ENCODE peak calls at places on chromosomes 16 and 17, in ten cellular contexts. One of them, this sample, is unnamed.

GRCh38 chr17:67160791-67161190 is 84.2 kb downstream of the HELZ start:
- DNase-seq in SHP77: no peak
- DNase-seq in midbrain: no peak
- DNase-seq in T-helper 2 cell: no peak
- DNase-seq in lower leg skin: no peak
- DNase-seq in HT1080: no peak
- DNase-seq in central memory CD4-positive, alpha-beta T cell: no peak
- DNase-seq in neural crest cell: no peak
- DNase-seq in ACHN: no peak
- DNase-seq in HTR-8/SVneo: no peak
- DNase-seq in this sample: no peak

GRCh38 chr16:85473909-85474640 is 139.0 kb upstream of the GSE1 start:
- DNase-seq in HT1080: no peak
- DNase-seq in central memory CD4-positive, alpha-beta T cell: no peak
- DNase-seq in ACHN: no peak
- DNase-seq in lower leg skin: no peak
- DNase-seq in midbrain: no peak
- DNase-seq in T-helper 2 cell: no peak
- DNase-seq in neural crest cell: no peak
- DNase-seq in SHP77: peak; percentile 23
- DNase-seq in HTR-8/SVneo: no peak
- DNase-seq in this sample: no peak

GRCh38 chr17:81888105-81888987 is 3.0 kb downstream of the ALYREF start:
- DNase-seq in HTR-8/SVneo: no peak
- DNase-seq in midbrain: no peak
- DNase-seq in neural crest cell: no peak
- DNase-seq in T-helper 2 cell: no peak
- DNase-seq in SHP77: no peak
- DNase-seq in ACHN: no peak
- DNase-seq in lower leg skin: no peak
- DNase-seq in HT1080: no peak
- DNase-seq in central memory CD4-positive, alpha-beta T cell: no peak
- DNase-seq in this sample: no peak

GRCh38 chr17:7844292-7845154 is 10.3 kb upstream of the TMEM88 start:
- DNase-seq in central memory CD4-positive, alpha-beta T cell: peak; percentile 84
- DNase-seq in SHP77: peak; percentile 95
- DNase-seq in midbrain: peak; percentile 97
- DNase-seq in HT1080: peak; percentile 91
- DNase-seq in neural crest cell: peak; percentile 79
- DNase-seq in HTR-8/SVneo: peak; percentile 97
- DNase-seq in lower leg skin: peak; percentile 90
- DNase-seq in T-helper 2 cell: peak; percentile 76
- DNase-seq in ACHN: peak; percentile 97
- DNase-seq in this sample: peak; percentile 96

GRCh38 chr16:68257251-68257905 is 6.9 kb upstream of the SLC7A6 start:
- DNase-seq in neural crest cell: no peak
- DNase-seq in HT1080: peak; percentile 18
- DNase-seq in HTR-8/SVneo: no peak
- DNase-seq in ACHN: peak; percentile 75
- DNase-seq in central memory CD4-positive, alpha-beta T cell: no peak
- DNase-seq in lower leg skin: no peak
- DNase-seq in T-helper 2 cell: no peak
- DNase-seq in SHP77: peak; percentile 88
- DNase-seq in midbrain: no peak
- DNase-seq in this sample: no peak

GRCh38 chr16:27214084-27214961 is 11.0 kb downstream of the KDM8 start:
- DNase-seq in SHP77: no peak
- DNase-seq in T-helper 2 cell: no peak
- DNase-seq in midbrain: no peak
- DNase-seq in HT1080: no peak
- DNase-seq in ACHN: no peak
- DNase-seq in lower leg skin: no peak
- DNase-seq in HTR-8/SVneo: no peak
- DNase-seq in neural crest cell: no peak
- DNase-seq in central memory CD4-positive, alpha-beta T cell: no peak
- DNase-seq in this sample: no peak

GRCh38 chr17:78525511-78526160 is 51.6 kb downstream of the DNAH17 start:
- DNase-seq in central memory CD4-positive, alpha-beta T cell: no peak
- DNase-seq in neural crest cell: no peak
- DNase-seq in T-helper 2 cell: no peak
- DNase-seq in HT1080: no peak
- DNase-seq in lower leg skin: no peak
- DNase-seq in midbrain: no peak
- DNase-seq in SHP77: no peak
- DNase-seq in HTR-8/SVneo: no peak
- DNase-seq in ACHN: no peak
- DNase-seq in this sample: no peak

GRCh38 chr17:39357978-39358377 is 43.4 kb downstream of the FBXL20 start:
- DNase-seq in HT1080: no peak
- DNase-seq in HTR-8/SVneo: no peak
- DNase-seq in neural crest cell: no peak
- DNase-seq in SHP77: no peak
- DNase-seq in ACHN: no peak
- DNase-seq in T-helper 2 cell: no peak
- DNase-seq in lower leg skin: no peak
- DNase-seq in central memory CD4-positive, alpha-beta T cell: no peak
- DNase-seq in midbrain: no peak
- DNase-seq in this sample: no peak

GRCh38 chr16:88619859-88620655 is 18.3 kb upstream of the IL17C start:
- DNase-seq in T-helper 2 cell: peak; percentile 70
- DNase-seq in ACHN: no peak
- DNase-seq in SHP77: no peak
- DNase-seq in HT1080: no peak
- DNase-seq in central memory CD4-positive, alpha-beta T cell: peak; percentile 94
- DNase-seq in neural crest cell: no peak
- DNase-seq in HTR-8/SVneo: no peak
- DNase-seq in midbrain: no peak
- DNase-seq in lower leg skin: no peak
- DNase-seq in this sample: no peak

GRCh38 chr17:77770331-77771105 is 188.0 kb upstream of the TNRC6C start:
- DNase-seq in neural crest cell: no peak
- DNase-seq in central memory CD4-positive, alpha-beta T cell: no peak
- DNase-seq in HTR-8/SVneo: no peak
- DNase-seq in HT1080: peak; percentile 57
- DNase-seq in lower leg skin: no peak
- DNase-seq in ACHN: no peak
- DNase-seq in midbrain: no peak
- DNase-seq in SHP77: peak; percentile 13
- DNase-seq in T-helper 2 cell: no peak
- DNase-seq in this sample: peak; percentile 22

GRCh38 chr16:28549301-28549899 is 4.3 kb upstream of the SGF29 start:
- DNase-seq in midbrain: no peak
- DNase-seq in HT1080: peak; percentile 40
- DNase-seq in neural crest cell: no peak
- DNase-seq in SHP77: peak; percentile 7
- DNase-seq in lower leg skin: no peak
- DNase-seq in ACHN: peak; percentile 59
- DNase-seq in central memory CD4-positive, alpha-beta T cell: peak; percentile 33
- DNase-seq in HTR-8/SVneo: peak; percentile 29
- DNase-seq in T-helper 2 cell: no peak
- DNase-seq in this sample: peak; percentile 61

GRCh38 chr17:81025756-81026155 is 9.2 kb upstream of the BAIAP2 start:
- DNase-seq in midbrain: peak; percentile 54
- DNase-seq in T-helper 2 cell: no peak
- DNase-seq in HTR-8/SVneo: no peak
- DNase-seq in SHP77: no peak
- DNase-seq in ACHN: no peak
- DNase-seq in HT1080: no peak
- DNase-seq in lower leg skin: no peak
- DNase-seq in central memory CD4-positive, alpha-beta T cell: no peak
- DNase-seq in neural crest cell: no peak
- DNase-seq in this sample: no peak

GRCh38 chr17:7294614-7295153 is at the start of gene YBX2:
- DNase-seq in central memory CD4-positive, alpha-beta T cell: peak; percentile 57
- DNase-seq in HTR-8/SVneo: no peak
- DNase-seq in midbrain: no peak
- DNase-seq in T-helper 2 cell: peak; percentile 71
- DNase-seq in HT1080: no peak
- DNase-seq in ACHN: no peak
- DNase-seq in lower leg skin: no peak
- DNase-seq in neural crest cell: peak; percentile 54
- DNase-seq in SHP77: peak; percentile 48
- DNase-seq in this sample: peak; percentile 74

GRCh38 chr17:80106176-80106575 is 4.8 kb downstream of the GAA start:
- DNase-seq in HTR-8/SVneo: no peak
- DNase-seq in SHP77: no peak
- DNase-seq in ACHN: no peak
- DNase-seq in lower leg skin: no peak
- DNase-seq in midbrain: no peak
- DNase-seq in T-helper 2 cell: no peak
- DNase-seq in central memory CD4-positive, alpha-beta T cell: no peak
- DNase-seq in HT1080: no peak
- DNase-seq in neural crest cell: no peak
- DNase-seq in this sample: no peak

GRCh38 chr17:43212641-43213490 is 1.2 kb downstream of the TMEM106A start:
- DNase-seq in HT1080: no peak
- DNase-seq in central memory CD4-positive, alpha-beta T cell: no peak
- DNase-seq in SHP77: no peak
- DNase-seq in HTR-8/SVneo: no peak
- DNase-seq in neural crest cell: no peak
- DNase-seq in ACHN: no peak
- DNase-seq in T-helper 2 cell: no peak
- DNase-seq in lower leg skin: no peak
- DNase-seq in midbrain: no peak
- DNase-seq in this sample: no peak

GRCh38 chr17:32497431-32498205 is 10.8 kb downstream of the CDK5R1 start:
- DNase-seq in T-helper 2 cell: no peak
- DNase-seq in neural crest cell: no peak
- DNase-seq in midbrain: no peak
- DNase-seq in lower leg skin: no peak
- DNase-seq in ACHN: peak; percentile 45
- DNase-seq in HTR-8/SVneo: no peak
- DNase-seq in HT1080: peak; percentile 44
- DNase-seq in central memory CD4-positive, alpha-beta T cell: no peak
- DNase-seq in SHP77: no peak
- DNase-seq in this sample: peak; percentile 42

GRCh38 chr16:23500866-23501234 is 9.4 kb downstream of the GGA2 start:
- DNase-seq in neural crest cell: no peak
- DNase-seq in HT1080: no peak
- DNase-seq in T-helper 2 cell: no peak
- DNase-seq in ACHN: no peak
- DNase-seq in lower leg skin: no peak
- DNase-seq in central memory CD4-positive, alpha-beta T cell: no peak
- DNase-seq in HTR-8/SVneo: no peak
- DNase-seq in midbrain: no peak
- DNase-seq in SHP77: no peak
- DNase-seq in this sample: no peak

GRCh38 chr17:48479014-48479402 is 49.0 kb upstream of the SKAP1 start:
- DNase-seq in neural crest cell: no peak
- DNase-seq in HTR-8/SVneo: no peak
- DNase-seq in ACHN: no peak
- DNase-seq in SHP77: no peak
- DNase-seq in T-helper 2 cell: no peak
- DNase-seq in HT1080: no peak
- DNase-seq in midbrain: no peak
- DNase-seq in lower leg skin: no peak
- DNase-seq in central memory CD4-positive, alpha-beta T cell: no peak
- DNase-seq in this sample: no peak

GRCh38 chr17:18181358-18181757 is 2.3 kb upstream of the ALKBH5 start:
- DNase-seq in SHP77: no peak
- DNase-seq in neural crest cell: no peak
- DNase-seq in midbrain: no peak
- DNase-seq in HT1080: no peak
- DNase-seq in ACHN: no peak
- DNase-seq in T-helper 2 cell: no peak
- DNase-seq in HTR-8/SVneo: no peak
- DNase-seq in lower leg skin: no peak
- DNase-seq in central memory CD4-positive, alpha-beta T cell: no peak
- DNase-seq in this sample: peak; percentile 53

GRCh38 chr17:16211601-16212000 is 3.7 kb downstream of the NCOR1 start:
- DNase-seq in ACHN: no peak
- DNase-seq in lower leg skin: no peak
- DNase-seq in central memory CD4-positive, alpha-beta T cell: no peak
- DNase-seq in T-helper 2 cell: no peak
- DNase-seq in HTR-8/SVneo: no peak
- DNase-seq in SHP77: no peak
- DNase-seq in neural crest cell: no peak
- DNase-seq in midbrain: no peak
- DNase-seq in HT1080: no peak
- DNase-seq in this sample: no peak